ENCODE peak calls at places on chromosome 6, in four cellular contexts. F, G, I and Z are unnamed samples.

GRCh38 chr6:43977404-43978111 is 149.7 kb downstream of the MRPL14 start:
- DNase-seq in F (no peak), G (no peak), I (peak), Z (no peak)

GRCh38 chr6:156597130-156597529 is 180.0 kb upstream of the ARID1B start:
- DNase-seq in F (no peak), G (no peak), I (no peak), Z (no peak)

GRCh38 chr6:158069800-158070195 is 88.1 kb downstream of the SYNJ2 start:
- DNase-seq in F (no peak), G (no peak), I (no peak), Z (no peak)

GRCh38 chr6:156589281-156589680 is 187.9 kb upstream of the ARID1B start:
- DNase-seq in F (no peak), G (no peak), I (no peak), Z (no peak)

GRCh38 chr6:123909989-123910388 is 106.3 kb downstream of the NKAIN2 start:
- DNase-seq in F (no peak), G (no peak), I (no peak), Z (no peak)

GRCh38 chr6:117483004-117483644 is 650 bp downstream of the DCBLD1 start:
- DNase-seq in F (no peak), G (peak), I (no peak), Z (peak)

GRCh38 chr6:136604928-136605485 is 54.8 kb upstream of the MAP7 start:
- DNase-seq in F (no peak), G (no peak), I (no peak), Z (no peak)

GRCh38 chr6:16973545-16974386 is 128.1 kb upstream of the STMND1 start:
- DNase-seq in F (no peak), G (no peak), I (no peak), Z (no peak)

GRCh38 chr6:72619883-72620696 is 1.8 kb upstream of the KCNQ5 start:
- DNase-seq in F (no peak), G (no peak), I (peak), Z (peak)

GRCh38 chr6:158767714-158768113 is 51.5 kb downstream of the EZR start:
- DNase-seq in F (no peak), G (no peak), I (no peak), Z (no peak)

GRCh38 chr6:19988555-19988954 is 151.4 kb downstream of the ID4 start:
- DNase-seq in F (no peak), G (peak), I (no peak), Z (no peak)

GRCh38 chr6:166195861-166196238 is 28.2 kb upstream of the TBXT start:
- DNase-seq in F (no peak), G (no peak), I (no peak), Z (no peak)

GRCh38 chr6:41541364-41541763 is 4.8 kb upstream of the FOXP4 start:
- DNase-seq in F (no peak), G (no peak), I (no peak), Z (peak)

GRCh38 chr6:1761472-1761871 is 151.8 kb downstream of the FOXC1 start:
- DNase-seq in F (no peak), G (peak), I (no peak), Z (no peak)

GRCh38 chr6:155275808-155276480 is 12.1 kb downstream of the CLDN20 start:
- DNase-seq in F (no peak), G (no peak), I (no peak), Z (no peak)

GRCh38 chr6:46704562-46704961 is 16.9 kb downstream of the TDRD6 start:
- DNase-seq in F (no peak), G (peak), I (no peak), Z (no peak)

GRCh38 chr6:82072771-82073170 is 174.8 kb downstream of the IBTK start:
- DNase-seq in F (no peak), G (no peak), I (no peak), Z (no peak)

GRCh38 chr6:84515082-84515481 is 249.3 kb downstream of the TBX18 start:
- DNase-seq in F (no peak), G (no peak), I (no peak), Z (no peak)

GRCh38 chr6:90435207-90435899 is 138.7 kb upstream of the BACH2 start:
- DNase-seq in F (no peak), G (no peak), I (no peak), Z (no peak)

GRCh38 chr6:129500958-129501381 is 209.0 kb downstream of the ARHGAP18 start:
- DNase-seq in F (no peak), G (peak), I (no peak), Z (peak)

GRCh38 chr6:3231213-3232016 is 4.0 kb upstream of the TUBB2B start:
- DNase-seq in F (no peak), G (peak), I (no peak), Z (no peak)

GRCh38 chr6:50049829-50050228 is at the start of gene DEFB112:
- DNase-seq in F (no peak), G (no peak), I (no peak), Z (no peak)

GRCh38 chr6:4651831-4652467 is 124.3 kb upstream of the CDYL start:
- DNase-seq in F (no peak), G (no peak), I (no peak), Z (no peak)

GRCh38 chr6:107116328-107116892 is 1.1 kb upstream of the BEND3 start:
- DNase-seq in F (peak), G (no peak), I (no peak), Z (no peak)
- TF ChIP-seq HDAC6 in F (no peak), G (no peak), I (no peak), Z (no peak)

DNA sequence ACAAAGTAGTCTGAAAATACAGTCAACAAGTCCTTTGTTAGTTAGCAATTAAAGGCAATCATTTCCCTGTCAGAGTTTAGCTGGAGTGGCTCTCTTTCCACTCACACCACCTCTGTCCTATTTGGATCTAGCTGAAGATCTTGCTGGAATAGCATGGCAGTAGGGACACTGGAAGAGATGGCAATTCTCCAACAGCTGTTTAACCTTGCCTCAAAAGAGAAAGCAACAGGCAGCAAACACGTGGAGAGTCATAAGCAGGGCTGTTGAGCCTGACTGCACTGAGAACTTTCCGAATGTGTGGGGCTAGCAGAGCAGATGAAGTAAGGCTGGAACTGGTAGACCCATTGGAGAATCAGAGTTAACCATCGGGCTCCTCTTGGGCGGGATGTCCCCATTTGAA is 38.0 kb upstream of the PRSS35 start:
- DNase-seq in F (no peak), G (no peak), I (no peak), Z (no peak)
- TF ChIP-seq HDAC6 in F (no peak), G (no peak), I (no peak), Z (no peak)

DNA sequence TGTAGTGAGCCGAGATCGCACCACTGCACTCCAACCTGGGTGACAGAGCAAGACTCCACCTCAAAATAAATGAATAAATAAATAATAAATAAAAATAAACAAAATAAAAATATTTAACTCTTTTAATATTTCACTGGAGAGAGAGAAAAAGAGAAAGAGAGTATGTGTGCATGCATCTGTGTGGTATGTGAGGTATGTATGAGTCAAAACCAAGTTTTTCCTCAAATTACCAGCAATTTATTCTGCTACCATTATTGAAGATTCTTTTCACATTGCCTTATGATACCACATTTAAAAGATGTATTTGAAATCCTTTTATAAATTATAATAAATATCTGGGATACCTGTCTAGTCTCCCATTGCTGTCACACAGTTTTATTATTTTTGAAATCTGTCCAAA is 122.1 kb downstream of the CD164 start:
- DNase-seq in F (no peak), G (no peak), I (no peak), Z (no peak)
- TF ChIP-seq HDAC6 in F (no peak), G (no peak), I (no peak), Z (no peak)

GRCh38 chr6:38345586-38345985 is 294.1 kb downstream of the BTBD9 start:
- DNase-seq in F (no peak), G (no peak), I (no peak), Z (no peak)

GRCh38 chr6:38350220-38350619 is 289.5 kb downstream of the BTBD9 start:
- DNase-seq in F (no peak), G (no peak), I (no peak), Z (no peak)

GRCh38 chr6:38349795-38350194 is 289.9 kb downstream of the BTBD9 start:
- DNase-seq in F (no peak), G (no peak), I (no peak), Z (no peak)

GRCh38 chr6:38348366-38348765 is 291.4 kb downstream of the BTBD9 start:
- DNase-seq in F (no peak), G (no peak), I (no peak), Z (no peak)

GRCh38 chr6:38346291-38347079 is 293.2 kb downstream of the BTBD9 start:
- DNase-seq in F (no peak), G (no peak), I (no peak), Z (no peak)
- TF ChIP-seq HDAC6 in F (no peak), G (no peak), I (no peak), Z (no peak)

GRCh38 chr6:38155576-38156204 is 336.2 kb downstream of the ZFAND3 start:
- DNase-seq in F (no peak), G (no peak), I (no peak), Z (no peak)
- TF ChIP-seq HDAC6 in F (no peak), G (no peak), I (no peak), Z (no peak)

DNA sequence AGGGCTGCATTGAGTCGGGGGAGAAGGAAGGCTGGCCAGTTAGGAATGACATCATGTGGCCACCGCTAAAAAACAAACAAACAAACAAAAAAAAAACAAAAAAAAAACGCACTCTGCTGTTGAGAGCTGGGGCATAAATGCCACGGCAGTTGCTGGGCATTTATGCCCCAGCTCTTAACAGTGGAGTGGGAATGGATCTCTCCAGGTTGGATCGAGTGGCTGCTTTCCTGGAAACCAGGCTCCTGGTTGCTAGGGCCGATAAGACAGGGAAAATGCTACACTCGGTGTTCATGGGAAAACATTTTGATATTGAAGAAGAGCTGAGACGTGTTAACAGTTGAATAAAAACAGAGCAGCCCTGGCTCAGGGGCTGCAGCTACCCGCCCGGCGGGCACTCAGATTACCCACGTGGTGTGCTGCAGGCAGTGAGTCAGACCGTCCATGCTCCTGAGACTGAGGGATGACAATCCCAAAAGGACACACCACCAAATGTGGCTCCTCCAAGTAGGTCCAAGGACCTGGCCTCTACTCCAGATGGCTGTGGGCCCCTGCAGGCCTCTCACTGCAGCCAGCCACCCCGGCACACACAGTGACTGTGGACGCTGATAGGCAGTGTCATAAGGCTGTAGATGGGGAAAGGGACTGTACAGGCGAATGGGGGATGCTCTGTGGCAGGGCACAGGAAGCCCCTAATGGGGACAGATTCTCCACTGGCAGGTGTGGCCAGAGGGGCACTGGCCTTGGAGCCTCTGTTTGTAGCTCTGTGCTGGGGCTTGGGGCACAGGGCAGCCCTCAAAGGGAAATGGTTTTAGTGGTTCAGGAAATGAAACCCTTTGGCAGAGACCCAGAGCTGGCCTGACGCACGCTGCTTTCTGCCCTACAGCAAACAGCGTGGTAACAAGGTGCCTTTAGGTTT is 237.7 kb downstream of the LY86 start:
- DNase-seq in F (no peak), G (no peak), I (peak), Z (no peak)
- TF ChIP-seq HDAC6 in F (no peak), G (no peak), I (no peak), Z (no peak)

GRCh38 chr6:167350731-167351655 is 26.1 kb downstream of the TTLL2 start:
- DNase-seq in F (peak), G (no peak), I (peak), Z (peak)
- TF ChIP-seq HDAC6 in F (no peak), G (no peak), I (no peak), Z (no peak)

DNA sequence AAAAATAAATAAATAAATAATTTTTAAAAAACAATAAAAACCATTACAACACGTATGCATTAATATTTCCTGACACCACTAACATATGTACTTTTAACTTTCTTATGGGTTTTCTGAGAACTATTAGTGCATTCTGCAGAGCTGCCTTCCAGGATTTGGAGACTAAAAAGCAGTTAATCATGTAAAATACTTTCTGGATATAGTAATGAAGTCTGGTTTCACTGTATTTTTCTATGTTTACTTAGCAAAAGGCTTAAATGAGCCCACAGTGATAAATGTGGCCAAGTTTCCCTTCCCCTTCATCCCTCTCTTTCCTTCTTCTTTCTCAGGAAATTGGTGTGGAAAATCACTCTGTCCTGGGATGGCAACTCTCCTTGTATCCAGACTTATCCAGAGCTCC is 29.7 kb upstream of the ENPP1 start:
- DNase-seq in F (no peak), G (no peak), I (no peak), Z (no peak)
- TF ChIP-seq HDAC6 in F (no peak), G (no peak), I (no peak), Z (no peak)